ENCODE peak calls at places on chromosomes 12 and 14, in seven cellular contexts. Q, J, L, T, I, H and S are unnamed samples.

GRCh38 chr14:103749860-103750259 is 34.2 kb downstream of the ZFYVE21 start:
- DNase-seq in I (no peak), J (no peak), Q (no peak), H (no peak), L (no peak), T (no peak), S (no peak)

GRCh38 chr12:80264891-80265290 is 165.6 kb downstream of the OTOGL start:
- DNase-seq in I (no peak), T (no peak), H (no peak), Q (no peak), L (no peak), J (no peak), S (no peak)

GRCh38 chr12:94879542-94879941 is 124.0 kb downstream of the NDUFA12 start:
- DNase-seq in T (no peak), H (peak; percentile 9), Q (no peak), L (no peak), J (no peak), I (no peak), S (no peak)

GRCh38 chr12:6336079-6336858 is 5.6 kb downstream of the TNFRSF1A start:
- DNase-seq in Q (peak; percentile 93), L (no peak), I (peak; percentile 97), H (peak; percentile 100), J (peak; percentile 74), T (peak; percentile 19), S (peak; percentile 88)

GRCh38 chr12:10633541-10633940 is 20.1 kb upstream of the MAGOHB start:
- DNase-seq in H (no peak), Q (no peak), J (no peak), I (no peak), L (no peak), T (no peak), S (no peak)

GRCh38 chr12:80272516-80272915 is 171.5 kb upstream of the PTPRQ start:
- DNase-seq in H (no peak), J (no peak), I (no peak), T (no peak), L (no peak), Q (no peak), S (no peak)

GRCh38 chr14:54182419-54183040 is 214.3 kb upstream of the CDKN3 start:
- DNase-seq in Q (no peak), H (peak; percentile 83), L (no peak), T (no peak), I (no peak), J (no peak), S (no peak)

GRCh38 chr12:62802981-62803380 is 132.0 kb downstream of the PPM1H start:
- DNase-seq in I (no peak), J (no peak), T (no peak), L (no peak), H (peak; percentile 49), Q (no peak), S (no peak)

GRCh38 chr14:99757331-99758070 is 35.7 kb upstream of the EML1 start:
- DNase-seq in H (peak; percentile 97), L (no peak), T (no peak), J (no peak), Q (no peak), I (no peak), S (no peak)

GRCh38 chr12:2195085-2195484 is 142.3 kb downstream of the CACNA1C start:
- DNase-seq in L (no peak), Q (no peak), I (no peak), T (no peak), H (no peak), J (no peak), S (no peak)

GRCh38 chr12:53733051-53733812 is 6.0 kb upstream of the CALCOCO1 start:
- DNase-seq in L (no peak), J (no peak), Q (no peak), T (no peak), I (no peak), H (peak; percentile 78), S (no peak)

GRCh38 chr12:3527181-3527580 is 36.2 kb downstream of the PRMT8 start:
- DNase-seq in Q (no peak), H (peak; percentile 88), J (no peak), L (no peak), I (no peak), T (no peak), S (no peak)

GRCh38 chr14:101961011-101961721 is 3.2 kb upstream of the DYNC1H1 start:
- DNase-seq in H (peak; percentile 84), L (peak; percentile 59), I (peak; percentile 82), J (peak; percentile 70), Q (peak; percentile 67), T (peak; percentile 45), S (peak; percentile 35)

GRCh38 chr12:40723001-40723400 is 30.8 kb downstream of the CNTN1 start:
- DNase-seq in T (no peak), L (no peak), I (no peak), Q (no peak), J (no peak), H (no peak), S (no peak)

GRCh38 chr12:117359029-117359845 is 2.2 kb downstream of the NOS1 start:
- DNase-seq in Q (no peak), T (no peak), I (no peak), H (no peak), J (no peak), L (no peak), S (no peak)

GRCh38 chr14:69059658-69060648 is 80.9 kb upstream of the ACTN1 start:
- DNase-seq in T (no peak), L (no peak), J (no peak), H (peak; percentile 99), I (peak; percentile 72), Q (no peak), S (no peak)

GRCh38 chr12:56243731-56244181 is 13.9 kb downstream of the SLC39A5 start:
- DNase-seq in H (no peak), I (no peak), J (no peak), L (no peak), T (no peak), Q (no peak), S (no peak)

GRCh38 chr12:114661245-114661644 is 22.7 kb downstream of the TBX3 start:
- DNase-seq in I (no peak), J (no peak), H (peak; percentile 30), T (no peak), Q (no peak), L (no peak), S (no peak)

GRCh38 chr12:46395308-46395707 is 22.7 kb upstream of the SLC38A2 start:
- DNase-seq in I (no peak), T (no peak), H (no peak), Q (no peak), L (no peak), J (no peak), S (no peak)

GRCh38 chr14:77376380-77376770 is 519 bp downstream of the TMED8 start:
- DNase-seq in H (peak; percentile 24), I (peak; percentile 22), L (peak; percentile 4), Q (peak; percentile 16), T (peak; percentile 1), J (peak; percentile 9), S (no peak)

GRCh38 chr12:58895053-58895452 is 25.3 kb downstream of the LRIG3 start:
- DNase-seq in I (no peak), J (no peak), H (no peak), T (no peak), L (no peak), Q (no peak), S (no peak)

GRCh38 chr14:76917158-76917596 is 91.0 kb downstream of the LRRC74A start:
- DNase-seq in Q (peak; percentile 47), J (peak; percentile 75), I (peak; percentile 69), T (no peak), L (no peak), H (peak; percentile 79), S (no peak)